ENCODE peak calls at places on chromosomes 2 and 18, in six cellular contexts. V is ascending aorta, E is BE2C, B is fibroblast of pulmonary artery, P is AG04450, K is heart left ventricle. O is an unnamed sample.

GRCh38 chr2:112850588-112850987 is 14.0 kb upstream of the IL1B start:
- DNase-seq in P (no peak), V (no peak), B (no peak), K (no peak), E (no peak), O (no peak)

GRCh38 chr18:36668349-36668748 is 160.5 kb downstream of the TPGS2 start:
- DNase-seq in V (no peak), B (no peak), P (no peak), K (no peak), E (no peak), O (no peak)

GRCh38 chr2:182463760-182464159 is 36.9 kb upstream of the PDE1A start:
- DNase-seq in K (peak; percentile 41), P (no peak), V (no peak), B (peak; percentile 22), E (no peak), O (no peak)

GRCh38 chr2:1686784-1687105 is 57.6 kb downstream of the PXDN start:
- DNase-seq in B (no peak), P (no peak), K (no peak), V (no peak), E (no peak), O (no peak)

GRCh38 chr18:13147146-13147545 is 71.4 kb upstream of the LDLRAD4 start:
- DNase-seq in V (no peak), E (no peak), P (no peak), K (no peak), B (no peak), O (no peak)

GRCh38 chr2:238973038-238973772 is 125.3 kb downstream of the TWIST2 start:
- DNase-seq in P (no peak), B (peak; percentile 28), K (no peak), V (no peak), E (no peak), O (no peak)

GRCh38 chr2:239813261-239814135 is 211.6 kb downstream of the NDUFA10 start:
- DNase-seq in K (peak; percentile 12), E (no peak), B (no peak), V (peak; percentile 67), P (no peak), O (no peak)

GRCh38 chr18:63837556-63837955 is 49.9 kb upstream of the SERPINB2 start:
- DNase-seq in P (no peak), K (no peak), E (no peak), B (no peak), V (no peak), O (no peak)

GRCh38 chr2:207746131-207746530 is 23.6 kb downstream of the FZD5 start:
- DNase-seq in K (peak; percentile 35), B (peak; percentile 85), E (peak; percentile 72), P (peak; percentile 53), V (no peak), O (peak; percentile 84)

GRCh38 chr2:156320491-156320896 is 12.0 kb downstream of the NR4A2 start:
- DNase-seq in B (peak; percentile 39), K (peak; percentile 64), E (no peak), P (no peak), V (peak; percentile 76), O (no peak)

GRCh38 chr2:43285987-43286386 is 59.6 kb upstream of the ZFP36L2 start:
- DNase-seq in P (no peak), V (no peak), E (no peak), B (no peak), K (no peak), O (no peak)

GRCh38 chr2:70981421-70981820 is 3.0 kb downstream of the ANKRD53 start:
- DNase-seq in P (no peak), K (no peak), B (no peak), E (no peak), V (peak; percentile 44), O (no peak)

GRCh38 chr2:11023326-11024009 is 111.7 kb downstream of the KCNF1 start:
- DNase-seq in V (no peak), E (no peak), B (no peak), K (no peak), P (no peak), O (no peak)

GRCh38 chr2:224793961-224794360 is 77.8 kb upstream of the CCDC195 start:
- DNase-seq in K (peak; percentile 31), V (no peak), E (no peak), P (no peak), B (peak; percentile 47), O (peak; percentile 69)

GRCh38 chr2:29000481-29000880 is 19.4 kb downstream of the TOGARAM2 start:
- DNase-seq in V (peak; percentile 72), K (peak; percentile 56), B (no peak), P (no peak), E (no peak), O (no peak)

GRCh38 chr2:54570925-54571694 is 115.0 kb downstream of the SPTBN1 start:
- DNase-seq in E (peak; percentile 11), P (peak; percentile 67), K (peak; percentile 59), B (peak; percentile 94), V (peak; percentile 76), O (peak; percentile 96)

GRCh38 chr2:9230881-9231280 is 24.3 kb downstream of the ASAP2 start:
- DNase-seq in K (no peak), P (no peak), B (no peak), V (peak; percentile 68), E (no peak), O (no peak)

GRCh38 chr2:226601881-226602280 is 197.7 kb downstream of the IRS1 start:
- DNase-seq in B (no peak), P (peak; percentile 51), E (no peak), V (no peak), K (no peak), O (peak; percentile 57)

GRCh38 chr2:240227538-240228428 is 87.3 kb upstream of the OTOS start:
- DNase-seq in P (no peak), K (no peak), E (no peak), V (peak; percentile 53), B (no peak), O (no peak)

GRCh38 chr2:205011031-205011430 is 465.8 kb downstream of the PARD3B start:
- DNase-seq in P (no peak), B (no peak), E (no peak), V (no peak), K (no peak), O (no peak)

GRCh38 chr2:133553251-133553650 is 15.0 kb downstream of the NCKAP5 start:
- DNase-seq in P (no peak), B (no peak), V (no peak), E (no peak), K (no peak), O (no peak)

GRCh38 chr2:36783276-36783675 is 86.8 kb downstream of the VIT start:
- DNase-seq in B (no peak), V (no peak), P (no peak), K (no peak), E (no peak), O (no peak)
- TF ChIP-seq CTCF in B (no peak), V (no peak), P (no peak), K (no peak), E (no peak), O (no peak)

GRCh38 chr2:75428627-75429026 is 132.1 kb downstream of the EVA1A start:
- DNase-seq in B (no peak), E (no peak), V (no peak), K (no peak), P (no peak), O (no peak)

GRCh38 chr2:75429036-75429435 is 131.7 kb downstream of the EVA1A start:
- DNase-seq in K (no peak), B (no peak), P (no peak), V (no peak), E (no peak), O (no peak)

GRCh38 chr2:75428060-75428459 is 132.7 kb downstream of the EVA1A start:
- DNase-seq in K (no peak), V (no peak), P (no peak), B (no peak), E (no peak), O (no peak)

DNA sequence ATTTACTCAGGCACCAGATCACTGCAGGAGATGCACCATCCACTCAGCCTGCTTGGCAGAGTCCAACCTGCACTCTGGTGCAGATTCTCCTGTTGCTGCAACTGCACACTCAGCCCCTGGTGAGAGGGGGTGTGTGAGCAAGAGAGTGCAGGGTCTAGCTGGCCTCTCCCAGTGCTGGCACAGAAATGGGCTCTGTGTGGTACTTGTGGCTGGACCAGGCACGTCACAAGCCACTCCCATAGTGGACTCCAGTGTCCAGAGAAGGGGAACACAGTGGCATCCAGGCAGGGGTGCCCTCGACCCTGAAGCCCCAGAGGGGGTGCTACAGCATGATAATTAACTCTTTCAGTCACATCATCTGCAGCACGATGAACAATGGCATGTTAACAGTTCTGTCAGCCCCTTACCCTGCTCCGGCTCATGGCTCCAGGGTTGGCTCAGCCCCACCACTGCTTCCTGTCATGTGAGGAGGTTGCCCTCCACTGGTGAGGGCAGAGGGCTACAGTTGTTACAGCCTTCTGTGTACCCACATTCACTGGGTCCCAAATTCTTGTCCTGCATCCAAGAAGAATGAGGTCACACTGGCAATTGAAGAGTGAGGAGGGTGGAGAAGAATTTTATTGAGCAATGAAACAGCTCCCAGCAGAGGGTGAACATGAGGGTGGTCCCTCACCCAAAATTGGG is 135.7 kb downstream of the EVA1A start:
- DNase-seq in P (no peak), E (peak; percentile 3), B (peak; percentile 4), K (no peak), V (no peak), O (peak; percentile 20)
- TF ChIP-seq CTCF in P (no peak), E (no peak), B (no peak), K (no peak), V (no peak), O (no peak)

GRCh38 chr18:21669736-21670135 is 34.8 kb downstream of the ABHD3 start:
- DNase-seq in P (no peak), K (no peak), V (no peak), E (no peak), B (no peak), O (no peak)

GRCh38 chr18:21672868-21673267 is 31.7 kb downstream of the ABHD3 start:
- DNase-seq in K (peak; percentile 31), P (no peak), B (no peak), V (peak; percentile 67), E (peak; percentile 13), O (peak; percentile 31)
- TF ChIP-seq CTCF in K (no peak), P (no peak), B (no peak), V (no peak), E (no peak), O (no peak)

GRCh38 chr2:46002947-46003346 is 294.3 kb upstream of the EPAS1 start:
- DNase-seq in E (no peak), P (no peak), V (no peak), K (no peak), B (no peak), O (no peak)
- TF ChIP-seq CTCF in E (no peak), P (no peak), V (no peak), K (no peak), B (no peak), O (no peak)

GRCh38 chr2:46184794-46185583 is 112.2 kb upstream of the EPAS1 start:
- DNase-seq in P (no peak), V (no peak), B (no peak), E (no peak), K (no peak), O (no peak)
- TF ChIP-seq CTCF in P (peak; percentile 6), V (no peak), B (no peak), E (peak; percentile 22), K (no peak), O (peak; percentile 9)

GRCh38 chr2:237128026-237128703 is 42.5 kb downstream of the COPS8 start:
- DNase-seq in E (peak; percentile 38), K (peak; percentile 79), P (peak; percentile 97), V (peak; percentile 96), B (peak; percentile 98), O (peak; percentile 99)
- TF ChIP-seq CTCF in E (no peak), K (no peak), P (peak; percentile 41), V (no peak), B (peak; percentile 8), O (peak; percentile 26)

GRCh38 chr2:58553937-58554336 is 312.8 kb upstream of the FANCL start:
- DNase-seq in E (no peak), P (no peak), K (no peak), V (no peak), B (no peak), O (no peak)
- TF ChIP-seq CTCF in E (no peak), P (no peak), K (no peak), V (no peak), B (peak; percentile 3), O (peak; percentile 7)

O was measured in cardiac fibroblast.